ENCODE peak calls at places on chromosomes 13 and 19, in five cellular contexts. O is thyroid gland; K is CD8-positive, alpha-beta T cell; C is A549; X is tibial nerve. A is an unnamed sample.

GRCh38 chr19:40542197-40542859 is 34.3 kb upstream of the SHKBP1 start:
- DNase-seq in K (no peak), O (no peak), X (no peak), C (no peak), A (no peak)

GRCh38 chr19:11624064-11624463 is 26.8 kb downstream of the ZNF627 start:
- DNase-seq in X (no peak), K (no peak), C (no peak), O (no peak), A (no peak)

GRCh38 chr13:73179906-73180305 is 121.1 kb downstream of the KLF5 start:
- DNase-seq in X (no peak), K (no peak), C (no peak), O (no peak), A (no peak)

GRCh38 chr13:50156140-50156539 is 140.9 kb downstream of the KCNRG start:
- DNase-seq in C (no peak), X (no peak), K (no peak), O (no peak), A (peak; percentile 44)

GRCh38 chr13:70203661-70204229 is 95.5 kb upstream of the KLHL1 start:
- DNase-seq in O (no peak), C (peak; percentile 12), X (no peak), K (no peak), A (peak; percentile 0)

GRCh38 chr13:33611016-33611805 is 206.7 kb upstream of the RFC3 start:
- DNase-seq in C (no peak), O (peak; percentile 85), X (peak; percentile 35), K (no peak), A (no peak)

GRCh38 chr19:10037367-10037766 is 24.1 kb downstream of the RDH8 start:
- DNase-seq in K (no peak), C (peak; percentile 35), O (no peak), X (no peak), A (no peak)

GRCh38 chr19:55479045-55479444 is 2.6 kb downstream of the ZNF628 start:
- DNase-seq in C (no peak), K (no peak), O (no peak), X (no peak), A (no peak)

GRCh38 chr13:78602561-78603239 is 652 bp downstream of the POU4F1 start:
- DNase-seq in K (no peak), C (no peak), X (no peak), O (no peak), A (no peak)

GRCh38 chr13:30870049-30870884 is 35.8 kb upstream of the MEDAG start:
- DNase-seq in X (peak; percentile 91), C (peak; percentile 38), O (peak; percentile 31), K (no peak), A (no peak)

DNA sequence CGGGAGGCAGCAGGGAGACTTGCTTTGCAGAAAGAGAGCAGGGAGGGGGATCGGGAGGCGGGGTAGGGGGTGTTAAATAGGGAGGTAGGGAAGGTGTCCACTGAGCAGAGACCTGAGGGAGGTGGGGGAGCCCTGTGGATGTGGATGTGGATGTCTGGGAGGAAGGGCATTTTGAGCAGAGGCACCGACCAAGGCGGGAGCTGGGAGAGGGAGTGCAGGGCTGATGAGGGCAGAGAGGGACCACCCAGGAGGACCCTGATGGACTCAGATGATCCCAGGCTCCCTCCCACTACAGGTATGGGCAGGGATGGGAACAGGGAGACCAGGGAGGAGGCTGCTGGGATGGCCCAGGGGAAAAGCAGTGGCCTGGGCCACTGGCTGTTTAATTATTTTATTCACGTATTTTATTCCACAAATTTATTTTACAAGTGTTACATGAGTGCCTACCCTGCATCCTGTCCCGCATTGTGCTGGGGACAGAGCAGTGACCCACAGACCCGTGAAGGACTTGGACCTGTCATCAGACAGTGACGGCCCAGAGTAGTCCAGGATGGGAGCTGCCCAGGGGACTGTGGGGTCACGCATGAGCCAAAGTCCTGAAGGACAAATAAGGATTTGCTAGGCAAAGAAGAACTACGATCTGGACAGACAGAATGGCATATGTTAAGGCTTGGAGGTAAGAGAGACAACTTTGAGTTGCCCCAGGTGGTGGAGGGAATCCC is 5.3 kb downstream of the GRAMD1A start:
- DNase-seq in O (no peak), X (no peak), C (no peak), K (no peak), A (no peak)
- H3K27ac ChIP-seq in O (peak overlapping the region; percentile 68), X (no peak overlapping the region), C (peak overlapping the region; percentile 93), K (no peak overlapping the region), A (no peak overlapping the region)

GRCh38 chr19:45450042-45450380 is 17.8 kb upstream of the FOSB start:
- DNase-seq in C (no peak), K (no peak), X (no peak), O (no peak), A (no peak)

GRCh38 chr19:45446295-45446694 is 21.5 kb upstream of the FOSB start:
- DNase-seq in C (peak; percentile 83), X (no peak), O (no peak), K (no peak), A (no peak)

GRCh38 chr19:45448887-45449299 is 18.9 kb upstream of the FOSB start:
- DNase-seq in C (no peak), X (no peak), K (no peak), O (no peak), A (peak; percentile 92)

GRCh38 chr19:45446944-45447343 is 20.9 kb upstream of the FOSB start:
- DNase-seq in C (no peak), X (no peak), K (no peak), O (no peak), A (peak; percentile 95)

DNA sequence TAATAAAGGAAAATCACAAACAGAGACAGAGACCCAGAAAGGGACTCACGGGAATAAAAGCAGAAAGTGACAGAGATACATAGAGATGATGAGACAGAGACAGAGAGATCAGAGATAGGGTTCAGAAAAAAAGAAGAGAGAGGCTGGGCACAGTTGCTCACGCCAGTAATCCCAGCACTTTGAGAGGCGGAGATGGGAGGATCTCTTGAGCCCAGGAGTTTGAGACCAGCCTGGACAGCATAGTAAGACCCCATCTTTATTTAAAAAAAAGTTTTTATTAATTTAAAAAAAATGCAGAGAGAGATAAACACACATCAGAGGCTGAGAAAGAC is 19.4 kb upstream of the FOSB start:
- DNase-seq in C (no peak), O (no peak), K (no peak), X (no peak), A (no peak)
- H3K4me1 ChIP-seq in C (peaks cover 36% of the 10 kb centered on the region), O (peaks cover 25% of the 10 kb centered on the region), K (peaks cover 38% of the 10 kb centered on the region), X (peaks cover 23% of the 10 kb centered on the region), A (peaks cover 39% of the 10 kb centered on the region)

GRCh38 chr13:65966991-65967451 is 1263.1 kb downstream of the PCDH9 start:
- DNase-seq in O (no peak), K (no peak), X (no peak), C (peak; percentile 66), A (peak; percentile 20)
- TF ChIP-seq CTCF in O (no peak), K (no peak), X (no peak), C (peak; percentile 22), A (peak; percentile 66)

DNA sequence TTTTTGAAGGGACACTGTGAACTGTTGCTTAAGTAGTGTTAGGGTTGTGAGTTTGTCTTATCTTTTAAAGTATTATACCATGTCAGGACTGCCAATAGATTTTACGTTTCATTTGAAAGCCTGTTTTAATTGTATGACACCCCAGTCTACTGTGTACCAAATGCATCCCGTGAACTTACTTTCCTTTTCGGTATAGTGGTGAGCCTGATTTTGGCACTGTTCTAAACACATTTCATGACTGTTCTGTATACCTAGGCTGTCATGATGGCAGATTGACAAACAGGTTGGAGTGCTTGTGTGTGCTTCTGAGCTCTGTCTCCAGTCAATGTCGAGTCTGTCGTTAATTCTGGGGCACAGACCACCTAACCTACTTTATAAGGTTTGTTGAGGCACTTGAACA is 740 bp downstream of the PCCA start:
- DNase-seq in C (no peak), O (no peak), X (no peak), K (no peak), A (no peak)
- H3K27ac ChIP-seq in C (peak overlapping the region; percentile 74), O (peak overlapping the region; percentile 78), X (peak overlapping the region; percentile 45), K (peak overlapping the region; percentile 35), A (peak overlapping the region; percentile 30)

GRCh38 chr13:47111499-47111898 is 214.6 kb upstream of the HTR2A start:
- DNase-seq in X (no peak), C (no peak), K (no peak), O (no peak), A (no peak)
- H3K4me1 ChIP-seq in X (no peaks in the 10 kb centered on the region), C (no peaks in the 10 kb centered on the region), K (no peaks in the 10 kb centered on the region), O (no peaks in the 10 kb centered on the region), A (peaks cover 29% of the 10 kb centered on the region)

GRCh38 chr19:46407891-46408426 is 5.4 kb downstream of the CCDC8 start:
- DNase-seq in O (no peak), X (no peak), K (no peak), C (no peak), A (no peak)

GRCh38 chr19:46404039-46404883 is 9.1 kb downstream of the CCDC8 start:
- DNase-seq in O (peak; percentile 72), X (no peak), C (peak; percentile 80), K (no peak), A (peak; percentile 35)

GRCh38 chr19:46402725-46403124 is 10.6 kb downstream of the CCDC8 start:
- DNase-seq in O (no peak), X (no peak), C (no peak), K (no peak), A (no peak)

GRCh38 chr19:46408611-46409039 is 4.7 kb downstream of the CCDC8 start:
- DNase-seq in K (no peak), C (no peak), X (no peak), O (peak; percentile 93), A (no peak)

DNA sequence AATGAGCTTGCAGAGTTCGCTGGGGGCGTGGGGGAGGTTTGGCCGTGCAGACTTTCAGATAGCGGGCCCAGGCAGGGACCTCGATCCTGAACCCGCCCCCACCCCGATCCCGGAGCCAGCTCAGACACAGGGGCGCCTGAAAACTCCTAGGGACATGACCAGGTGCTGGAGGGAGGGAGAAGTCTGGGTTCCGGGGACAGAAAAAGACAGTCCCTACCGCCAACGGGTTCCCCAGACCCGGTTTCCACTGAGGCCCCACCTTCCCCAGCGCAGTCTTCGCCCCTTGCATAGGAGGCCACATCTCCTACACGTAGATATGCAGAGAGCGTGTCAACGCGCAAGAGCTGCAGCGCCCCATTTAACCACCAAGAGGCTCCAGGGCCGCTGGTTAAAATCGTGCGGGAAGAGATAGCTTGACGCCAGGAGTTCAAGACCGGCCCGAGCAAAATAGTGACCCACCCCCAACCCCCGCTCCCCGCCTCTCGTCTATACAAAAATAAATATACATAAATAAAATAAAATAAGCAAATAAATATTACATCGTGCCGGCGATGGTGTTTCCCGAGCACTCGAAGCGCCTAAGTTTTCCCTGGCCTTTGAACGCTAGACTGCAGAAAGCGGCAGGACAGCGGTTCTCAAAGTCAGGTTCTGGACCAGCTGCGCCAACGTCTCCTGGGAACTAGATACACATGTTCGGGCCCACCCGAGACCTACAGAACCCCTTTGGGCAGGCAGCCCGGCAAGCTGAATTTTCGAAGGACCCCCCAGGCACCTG is 8.3 kb downstream of the CCDC8 start:
- DNase-seq in K (no peak), O (no peak), C (peak; percentile 77), X (no peak), A (no peak)
- TF ChIP-seq CTCF in K (no peak), O (no peak), C (peak; percentile 16), X (no peak), A (peak; percentile 44)

DNA sequence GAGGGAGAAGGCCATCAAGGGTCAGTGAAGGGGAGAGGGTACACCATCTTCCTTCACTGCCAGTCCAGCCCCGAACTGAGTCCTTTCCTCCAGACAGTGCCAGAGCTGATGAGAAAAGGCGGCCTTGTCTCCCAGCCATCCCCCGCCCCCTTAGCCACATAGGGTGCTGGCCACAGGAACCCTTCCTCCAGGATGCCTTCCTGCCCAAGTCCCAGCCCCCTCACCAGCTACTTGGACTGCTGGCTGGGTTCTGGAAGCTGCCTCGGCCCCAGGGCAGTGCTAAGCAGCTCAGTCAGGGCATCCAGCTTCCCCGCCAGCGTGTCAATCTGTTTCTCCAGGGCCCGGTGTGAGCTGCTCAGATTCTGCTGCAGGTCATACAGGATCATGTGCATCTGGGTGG is 12.6 kb upstream of the SMG9 start:
- DNase-seq in C (no peak), X (no peak), O (no peak), K (no peak), A (no peak)
- H3K27ac ChIP-seq in C (no peak overlapping the region), X (no peak overlapping the region), O (no peak overlapping the region), K (no peak overlapping the region), A (no peak overlapping the region)